ENCODE peak calls at places on chromosomes 13 and 19, in four cellular contexts. One of them, this sample, is unnamed.

GRCh38 chr19:42378225-42378929 is 11.7 kb downstream of the CNFN start:
- DNase-seq in spleen: no peak
- DNase-seq in sigmoid colon: no peak
- DNase-seq in breast epithelium: no peak
- DNase-seq in this sample: no peak

GRCh38 chr19:308471-309205 is 17.4 kb upstream of the PLPP2 start:
- DNase-seq in breast epithelium: no peak
- DNase-seq in sigmoid colon: no peak
- DNase-seq in spleen: peak
- DNase-seq in this sample: no peak

GRCh38 chr19:2050991-2051770 is at the start of gene MKNK2:
- DNase-seq in sigmoid colon: peak
- DNase-seq in spleen: peak
- DNase-seq in breast epithelium: peak
- DNase-seq in this sample: peak

GRCh38 chr13:101305981-101306411 is 110.3 kb downstream of the NALCN start:
- DNase-seq in breast epithelium: no peak
- DNase-seq in spleen: no peak
- DNase-seq in sigmoid colon: no peak
- DNase-seq in this sample: no peak

GRCh38 chr13:110209950-110210603 is 96.9 kb downstream of the COL4A1 start:
- DNase-seq in spleen: no peak
- DNase-seq in sigmoid colon: no peak
- DNase-seq in breast epithelium: no peak
- DNase-seq in this sample: no peak

GRCh38 chr13:28116736-28117135 is 16.4 kb upstream of the FLT3 start:
- DNase-seq in sigmoid colon: no peak
- DNase-seq in breast epithelium: no peak
- DNase-seq in spleen: no peak
- DNase-seq in this sample: no peak

GRCh38 chr19:13913352-13913751 is 7.4 kb downstream of the CC2D1A start:
- DNase-seq in breast epithelium: no peak
- DNase-seq in spleen: no peak
- DNase-seq in sigmoid colon: no peak
- DNase-seq in this sample: no peak

GRCh38 chr19:47284324-47284899 is 9.7 kb downstream of the INAFM1 start:
- DNase-seq in sigmoid colon: no peak
- DNase-seq in breast epithelium: no peak
- DNase-seq in spleen: no peak
- DNase-seq in this sample: peak

GRCh38 chr19:48571378-48572162 is 19.6 kb downstream of the SULT2B1 start:
- DNase-seq in breast epithelium: peak
- DNase-seq in sigmoid colon: no peak
- DNase-seq in spleen: no peak
- DNase-seq in this sample: peak

GRCh38 chr19:28103916-28104315 is 1109.0 kb downstream of the UQCRFS1 start:
- DNase-seq in breast epithelium: no peak
- DNase-seq in sigmoid colon: no peak
- DNase-seq in spleen: no peak
- DNase-seq in this sample: no peak

GRCh38 chr13:50196118-50196517 is 180.9 kb downstream of the KCNRG start:
- DNase-seq in spleen: no peak
- DNase-seq in sigmoid colon: no peak
- DNase-seq in breast epithelium: no peak
- DNase-seq in this sample: no peak

GRCh38 chr19:40801449-40802299 is 2.7 kb downstream of the EGLN2 start:
- DNase-seq in sigmoid colon: no peak
- DNase-seq in breast epithelium: no peak
- DNase-seq in spleen: no peak
- DNase-seq in this sample: no peak

GRCh38 chr13:102848956-102849355 is 3.1 kb downstream of the ERCC5 start:
- DNase-seq in spleen: no peak
- DNase-seq in sigmoid colon: no peak
- DNase-seq in breast epithelium: no peak
- DNase-seq in this sample: no peak

GRCh38 chr19:49851456-49852259 is 699 bp downstream of the PTOV1 start:
- DNase-seq in breast epithelium: no peak
- DNase-seq in spleen: peak
- DNase-seq in sigmoid colon: no peak
- DNase-seq in this sample: no peak

GRCh38 chr13:55583953-55584593 is 1556.6 kb upstream of the PRR20A start:
- DNase-seq in sigmoid colon: no peak
- DNase-seq in spleen: no peak
- DNase-seq in breast epithelium: no peak
- DNase-seq in this sample: no peak

GRCh38 chr13:75482820-75483079 is 781 bp upstream of the TBC1D4 start:
- DNase-seq in breast epithelium: no peak
- DNase-seq in sigmoid colon: no peak
- DNase-seq in spleen: no peak
- DNase-seq in this sample: no peak
- H3K27ac ChIP-seq in breast epithelium: peak
- H3K27ac ChIP-seq in sigmoid colon: peak
- H3K27ac ChIP-seq in spleen: no peak
- H3K27ac ChIP-seq in this sample: peak

GRCh38 chr13:46152627-46153328 is 29.2 kb downstream of the LCP1 start:
- DNase-seq in breast epithelium: no peak
- DNase-seq in sigmoid colon: no peak
- DNase-seq in spleen: no peak
- DNase-seq in this sample: no peak
- TF ChIP-seq POLR2AphosphoS5 in breast epithelium: no peak
- TF ChIP-seq POLR2AphosphoS5 in sigmoid colon: no peak
- TF ChIP-seq POLR2AphosphoS5 in spleen: peak
- TF ChIP-seq POLR2AphosphoS5 in this sample: no peak

GRCh38 chr19:29843180-29844051 is 31.6 kb downstream of the CCNE1 start:
- DNase-seq in breast epithelium: no peak
- DNase-seq in sigmoid colon: peak
- DNase-seq in spleen: peak
- DNase-seq in this sample: no peak

GRCh38 chr19:29844891-29845575 is 33.2 kb downstream of the CCNE1 start:
- DNase-seq in spleen: peak
- DNase-seq in sigmoid colon: peak
- DNase-seq in breast epithelium: peak
- DNase-seq in this sample: peak

GRCh38 chr19:29849234-29849633 is 37.4 kb downstream of the CCNE1 start:
- DNase-seq in breast epithelium: no peak
- DNase-seq in spleen: no peak
- DNase-seq in sigmoid colon: peak
- DNase-seq in this sample: no peak

GRCh38 chr19:29842471-29843179 is 30.8 kb downstream of the CCNE1 start:
- DNase-seq in breast epithelium: no peak
- DNase-seq in spleen: no peak
- DNase-seq in sigmoid colon: peak
- DNase-seq in this sample: no peak

DNA sequence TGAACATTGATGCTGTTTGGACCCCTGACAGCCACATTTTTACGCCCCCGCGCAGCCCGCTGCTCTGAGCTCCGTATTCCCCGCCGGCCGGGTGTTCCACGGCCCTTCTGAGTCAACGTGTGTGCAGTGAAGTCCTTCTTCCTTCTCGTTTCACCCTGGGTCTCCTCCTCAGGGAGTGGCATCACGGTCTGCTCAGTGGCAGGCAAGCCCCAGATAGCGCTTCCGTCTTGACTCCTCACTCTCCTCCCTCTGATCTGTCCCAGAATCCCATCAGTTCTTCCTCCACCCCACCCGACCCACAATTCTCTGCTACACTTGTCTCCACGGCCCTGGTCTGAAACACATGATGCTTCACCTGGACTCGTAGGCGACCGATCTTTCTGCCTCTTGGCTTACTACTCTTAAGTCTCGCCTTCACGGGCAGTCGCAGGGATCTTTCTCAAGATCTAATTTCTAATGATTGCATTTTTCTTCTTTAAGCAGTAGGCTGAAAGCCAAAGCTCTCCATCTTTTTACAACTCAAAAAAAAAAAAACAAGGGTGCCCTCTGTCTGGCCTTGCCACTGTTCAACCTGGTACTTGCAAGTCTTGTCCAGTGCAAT is 33.9 kb downstream of the CCNE1 start:
- DNase-seq in breast epithelium: no peak
- DNase-seq in sigmoid colon: no peak
- DNase-seq in spleen: peak
- DNase-seq in this sample: peak
- H3K27ac ChIP-seq in breast epithelium: peak
- H3K27ac ChIP-seq in sigmoid colon: peak
- H3K27ac ChIP-seq in spleen: peak
- H3K27ac ChIP-seq in this sample: peak

DNA sequence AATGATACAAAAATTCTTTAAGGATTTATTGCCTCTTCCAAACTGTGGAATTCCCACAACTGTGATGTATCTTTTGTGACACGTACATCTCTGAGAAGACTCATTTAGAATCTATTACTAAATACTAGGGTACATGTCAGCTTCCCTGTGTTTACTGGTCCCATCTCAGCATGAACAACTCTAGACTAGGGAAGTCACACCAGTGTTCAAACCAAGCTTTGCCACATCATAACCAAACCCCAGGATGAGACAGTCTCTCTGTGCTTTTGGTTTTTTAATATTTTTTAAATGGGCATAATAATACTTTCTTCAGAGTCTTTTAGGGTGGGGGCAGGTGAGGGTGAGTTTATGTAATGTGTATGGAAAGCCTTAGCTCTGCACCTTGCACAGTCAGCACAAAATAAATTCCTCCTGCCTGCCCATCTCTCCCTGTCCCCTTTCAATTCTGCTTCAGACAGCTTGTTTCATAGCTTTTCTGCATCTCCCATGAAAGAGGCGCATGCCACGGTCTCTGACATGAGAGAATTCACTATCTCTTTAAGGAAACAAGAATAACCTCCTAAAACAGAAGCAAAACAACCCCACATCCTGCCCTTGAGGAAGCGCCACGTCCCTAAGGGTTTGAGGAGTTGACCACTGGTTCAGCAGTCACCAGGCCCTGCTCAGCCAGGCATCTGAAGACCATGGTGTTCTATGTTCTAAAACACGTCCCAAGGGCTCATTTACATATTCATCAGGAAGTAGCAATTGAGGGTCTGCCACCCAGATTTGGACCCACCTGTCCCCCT is 174.5 kb downstream of the USP12 start:
- DNase-seq in breast epithelium: no peak
- DNase-seq in spleen: peak
- DNase-seq in sigmoid colon: peak
- DNase-seq in this sample: no peak
- TF ChIP-seq POLR2AphosphoS5 in breast epithelium: no peak
- TF ChIP-seq POLR2AphosphoS5 in spleen: peak
- TF ChIP-seq POLR2AphosphoS5 in sigmoid colon: no peak
- TF ChIP-seq POLR2AphosphoS5 in this sample: no peak

DNA sequence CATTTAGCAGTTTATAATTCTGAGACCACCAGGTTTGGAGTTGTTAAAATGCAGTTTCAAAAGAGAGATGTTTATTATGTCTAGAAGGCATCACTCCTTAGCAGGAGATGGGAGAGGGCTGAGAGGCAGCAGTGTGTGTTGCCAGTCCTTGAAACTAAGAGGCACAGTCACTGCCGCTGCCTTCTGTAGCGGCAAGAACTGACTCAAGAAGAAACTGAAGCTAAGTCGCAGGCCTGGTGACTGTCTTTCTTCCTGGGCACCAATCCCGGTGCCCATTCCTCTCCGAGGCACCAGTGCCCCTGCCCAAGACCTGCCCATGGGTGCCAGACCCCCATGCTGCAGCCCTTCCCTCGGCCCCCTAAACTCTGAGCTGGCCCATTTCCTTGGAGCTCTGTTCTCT is 20.1 kb downstream of the N4BP2L1 start:
- DNase-seq in sigmoid colon: no peak
- DNase-seq in spleen: no peak
- DNase-seq in breast epithelium: no peak
- DNase-seq in this sample: no peak
- H3K27ac ChIP-seq in sigmoid colon: no peak
- H3K27ac ChIP-seq in spleen: no peak
- H3K27ac ChIP-seq in breast epithelium: no peak
- H3K27ac ChIP-seq in this sample: no peak

GRCh38 chr13:85140192-85140591 is 659.0 kb downstream of the SLITRK6 start:
- DNase-seq in sigmoid colon: no peak
- DNase-seq in breast epithelium: no peak
- DNase-seq in spleen: no peak
- DNase-seq in this sample: no peak
- TF ChIP-seq POLR2AphosphoS5 in sigmoid colon: no peak
- TF ChIP-seq POLR2AphosphoS5 in breast epithelium: no peak
- TF ChIP-seq POLR2AphosphoS5 in spleen: no peak
- TF ChIP-seq POLR2AphosphoS5 in this sample: no peak

DNA sequence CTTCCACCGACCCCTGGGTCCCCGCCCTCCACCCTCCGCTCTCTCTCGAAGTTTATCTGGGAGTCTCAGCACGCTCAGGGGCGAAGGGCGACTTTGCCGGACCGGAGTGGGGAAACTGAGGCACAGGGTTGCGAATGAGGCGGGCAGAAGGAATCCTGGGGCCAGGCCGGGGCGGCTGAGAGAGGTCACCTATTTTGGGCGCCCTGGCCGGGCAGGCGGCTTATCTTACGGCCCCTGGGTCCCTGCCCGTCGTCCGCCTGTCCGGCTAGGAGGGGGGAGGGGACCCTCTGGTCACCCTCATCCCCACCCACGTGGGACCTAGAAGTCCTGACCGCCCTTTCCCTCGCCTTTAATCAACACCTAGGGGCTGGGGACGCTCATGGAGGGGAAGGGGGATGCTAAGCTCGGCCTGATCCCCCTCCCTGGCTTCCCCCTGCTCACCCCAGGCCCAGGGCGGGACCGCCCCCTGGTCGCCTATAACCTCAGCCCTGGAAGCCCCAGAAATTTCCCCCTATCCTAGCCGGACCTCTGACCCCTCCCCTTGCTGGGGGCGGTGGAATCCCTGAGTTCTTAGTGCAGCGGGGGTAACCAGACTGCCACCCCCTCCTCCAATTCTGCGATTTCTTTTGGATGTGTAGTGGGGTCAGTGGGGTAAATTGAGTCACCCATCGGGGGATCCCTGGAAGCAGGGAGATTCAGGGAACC is 556 bp downstream of the TRIP10 start:
- DNase-seq in spleen: peak
- DNase-seq in breast epithelium: no peak
- DNase-seq in sigmoid colon: no peak
- DNase-seq in this sample: no peak
- H3K27ac ChIP-seq in spleen: peak
- H3K27ac ChIP-seq in breast epithelium: peak
- H3K27ac ChIP-seq in sigmoid colon: peak
- H3K27ac ChIP-seq in this sample: peak

GRCh38 chr19:51065221-51065960 is 499 bp upstream of the KLK13 start:
- DNase-seq in sigmoid colon: no peak
- DNase-seq in spleen: no peak
- DNase-seq in breast epithelium: no peak
- DNase-seq in this sample: no peak
- TF ChIP-seq POLR2AphosphoS5 in sigmoid colon: no peak
- TF ChIP-seq POLR2AphosphoS5 in spleen: no peak
- TF ChIP-seq POLR2AphosphoS5 in breast epithelium: no peak
- TF ChIP-seq POLR2AphosphoS5 in this sample: no peak